ENCODE peak calls at places on chromosomes 13 and 19, in six cellular contexts. U is GM12891, N is H1, F is HepG2, A is K562, J is GM12878. C is an unnamed sample.

GRCh38 chr19:34253711-34254551 is 423 bp upstream of the GARRE1 start:
- DNase-seq in U (peak), N (peak), F (peak), A (peak), J (no peak), C (peak)

GRCh38 chr13:36950920-36951319 is 30.9 kb upstream of the SMAD9 start:
- DNase-seq in U (no peak), N (no peak), F (no peak), A (no peak), J (no peak), C (no peak)

GRCh38 chr19:6215701-6216235 is 64.0 kb downstream of the MLLT1 start:
- DNase-seq in U (peak), N (no peak), F (no peak), A (no peak), J (no peak), C (no peak)

GRCh38 chr13:113670541-113670940 is 3.5 kb downstream of the GRK1 start:
- DNase-seq in U (no peak), N (no peak), F (no peak), A (no peak), J (no peak), C (no peak)

GRCh38 chr13:25902946-25903345 is 148.9 kb downstream of the SHISA2 start:
- DNase-seq in U (no peak), N (no peak), F (no peak), A (no peak), J (peak), C (no peak)

GRCh38 chr19:10817291-10818038 is 18.5 kb downstream of the TMED1 start:
- DNase-seq in U (no peak), N (no peak), F (no peak), A (no peak), J (no peak), C (no peak)

GRCh38 chr13:99356216-99357089 is 49.3 kb upstream of the GPR183 start:
- DNase-seq in U (peak), N (peak), F (no peak), A (peak), J (peak), C (peak)

GRCh38 chr13:108342369-108343289 is 73.1 kb downstream of the TNFSF13B start:
- DNase-seq in U (no peak), N (no peak), F (peak), A (peak), J (peak), C (no peak)

GRCh38 chr19:45901912-45902650 is at the start of gene MYPOP:
- DNase-seq in U (no peak), N (no peak), F (no peak), A (no peak), J (no peak), C (no peak)

GRCh38 chr13:60155978-60156377 is 7.8 kb downstream of the DIAPH3 start:
- DNase-seq in U (no peak), N (no peak), F (no peak), A (no peak), J (no peak), C (no peak)

GRCh38 chr13:35531551-35531950 is 55.1 kb upstream of the MAB21L1 start:
- DNase-seq in U (no peak), N (no peak), F (no peak), A (no peak), J (no peak), C (no peak)

GRCh38 chr13:101845501-101846012 is 393.1 kb downstream of the ITGBL1 start:
- DNase-seq in U (no peak), N (no peak), F (peak), A (no peak), J (no peak), C (no peak)

GRCh38 chr13:24618219-24618955 is 61.8 kb upstream of the ATP12A start:
- DNase-seq in U (no peak), N (no peak), F (no peak), A (no peak), J (peak), C (no peak)

GRCh38 chr19:9806781-9807180 is 12.1 kb downstream of the FBXL12 start:
- DNase-seq in U (no peak), N (no peak), F (no peak), A (no peak), J (no peak), C (no peak)

GRCh38 chr13:52162279-52163101 is 3.1 kb upstream of the NEK3 start:
- DNase-seq in U (no peak), N (no peak), F (peak), A (peak), J (no peak), C (no peak)

GRCh38 chr13:82436099-82436585 is 1446.1 kb downstream of the SLITRK1 start:
- DNase-seq in U (no peak), N (no peak), F (no peak), A (no peak), J (no peak), C (no peak)

GRCh38 chr19:35753634-35754364 is 3.0 kb downstream of the HSPB6 start:
- DNase-seq in U (no peak), N (no peak), F (no peak), A (no peak), J (no peak), C (no peak)

GRCh38 chr13:79973533-79973963 is 367.4 kb downstream of the SPRY2 start:
- DNase-seq in U (no peak), N (no peak), F (no peak), A (peak), J (no peak), C (no peak)

GRCh38 chr19:38878575-38879399 is 712 bp upstream of the RINL start:
- DNase-seq in U (no peak), N (no peak), F (no peak), A (no peak), J (no peak), C (no peak)

GRCh38 chr13:94825507-94825906 is 113.2 kb upstream of the SOX21 start:
- DNase-seq in U (no peak), N (peak), F (no peak), A (no peak), J (no peak), C (no peak)

GRCh38 chr13:97946951-97947588 is 6.4 kb upstream of the IPO5 start:
- DNase-seq in U (no peak), N (no peak), F (no peak), A (no peak), J (no peak), C (no peak)

GRCh38 chr19:4733755-4734345 is 10.2 kb upstream of the DPP9 start:
- DNase-seq in U (no peak), N (no peak), F (no peak), A (no peak), J (no peak), C (no peak)

GRCh38 chr13:89239361-89240127 is 1568.4 kb downstream of the SLITRK5 start:
- DNase-seq in U (no peak), N (no peak), F (no peak), A (no peak), J (no peak), C (no peak)

GRCh38 chr13:25908390-25908789 is 143.4 kb downstream of the SHISA2 start:
- DNase-seq in U (no peak), N (no peak), F (no peak), A (no peak), J (no peak), C (no peak)

GRCh38 chr19:58569943-58570670 is 3.0 kb downstream of the MZF1 start:
- DNase-seq in U (no peak), N (no peak), F (no peak), A (no peak), J (no peak), C (no peak)

GRCh38 chr13:101390461-101390860 is 25.8 kb downstream of the NALCN start:
- DNase-seq in U (no peak), N (no peak), F (no peak), A (no peak), J (no peak), C (no peak)

GRCh38 chr19:46574533-46574932 is 26.6 kb upstream of the CALM3 start:
- DNase-seq in U (no peak), N (no peak), F (no peak), A (peak), J (no peak), C (no peak)

GRCh38 chr13:66689628-66690027 is 540.5 kb downstream of the PCDH9 start:
- DNase-seq in U (no peak), N (no peak), F (no peak), A (no peak), J (no peak), C (no peak)

GRCh38 chr19:16856091-16856490 is 26.9 kb downstream of the SIN3B start:
- DNase-seq in U (no peak), N (no peak), F (no peak), A (peak), J (no peak), C (no peak)

GRCh38 chr19:6610934-6611370 is 20.0 kb upstream of the CD70 start:
- DNase-seq in U (no peak), N (no peak), F (no peak), A (no peak), J (no peak), C (no peak)

GRCh38 chr19:32519023-32519422 is 62.0 kb upstream of the PDCD5 start:
- DNase-seq in U (no peak), N (no peak), F (no peak), A (no peak), J (no peak), C (no peak)

GRCh38 chr13:38421590-38422560 is 72.2 kb downstream of the UFM1 start:
- DNase-seq in U (no peak), N (no peak), F (no peak), A (no peak), J (no peak), C (no peak)

GRCh38 chr13:110868631-110869165 is 46.2 kb downstream of the ANKRD10 start:
- DNase-seq in U (no peak), N (peak), F (no peak), A (no peak), J (no peak), C (no peak)

GRCh38 chr13:75798353-75799245 is 162.5 kb downstream of the LMO7 start:
- DNase-seq in U (no peak), N (no peak), F (no peak), A (no peak), J (no peak), C (no peak)

GRCh38 chr13:99399623-99399974 is 92.4 kb upstream of the GPR183 start:
- DNase-seq in U (no peak), N (no peak), F (no peak), A (no peak), J (no peak), C (no peak)

GRCh38 chr13:109271991-109272454 is 514.4 kb downstream of the IRS2 start:
- DNase-seq in U (no peak), N (no peak), F (no peak), A (peak), J (no peak), C (no peak)

GRCh38 chr19:37885392-37885791 is 21.0 kb downstream of the WDR87 start:
- DNase-seq in U (no peak), N (no peak), F (no peak), A (no peak), J (no peak), C (no peak)

GRCh38 chr19:12985049-12985776 is 10.1 kb upstream of the NFIX start:
- DNase-seq in U (no peak), N (no peak), F (peak), A (peak), J (no peak), C (no peak)

GRCh38 chr19:54462072-54462712 is 1.4 kb downstream of the LENG9 start:
- DNase-seq in U (no peak), N (no peak), F (no peak), A (no peak), J (no peak), C (no peak)
- TF ChIP-seq POLR2A in U (peak), N (no peak), F (no peak), A (peak), J (peak), C (peak)

DNA sequence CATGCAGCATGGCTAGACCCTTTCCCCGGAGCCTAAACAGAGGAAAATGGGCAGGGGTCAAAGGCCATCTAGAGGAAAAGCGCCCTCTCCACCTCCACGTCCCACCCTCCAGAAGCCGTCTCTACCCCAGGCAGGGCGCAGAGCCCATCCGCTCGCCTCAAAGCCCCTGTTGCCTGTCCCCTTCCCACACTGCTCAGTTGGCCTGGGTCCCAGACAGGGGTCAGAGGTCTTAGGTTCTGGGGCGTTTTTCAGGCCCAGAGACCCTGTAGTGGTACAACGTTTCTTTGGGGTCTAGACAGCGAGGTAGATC is 285 bp downstream of the TMEM143 start:
- DNase-seq in U (no peak), N (no peak), F (no peak), A (no peak), J (no peak), C (no peak)
- TF ChIP-seq POLR2AphosphoS5 in U (no peak), N (no peak), F (no peak), A (no peak), J (no peak), C (no peak)

GRCh38 chr13:20370815-20371421 is 138.8 kb upstream of the GJB6 start:
- DNase-seq in U (no peak), N (no peak), F (no peak), A (no peak), J (no peak), C (no peak)
- TF ChIP-seq TAF1 in U (no peak), N (no peak), F (no peak), A (no peak), J (no peak), C (no peak)

DNA sequence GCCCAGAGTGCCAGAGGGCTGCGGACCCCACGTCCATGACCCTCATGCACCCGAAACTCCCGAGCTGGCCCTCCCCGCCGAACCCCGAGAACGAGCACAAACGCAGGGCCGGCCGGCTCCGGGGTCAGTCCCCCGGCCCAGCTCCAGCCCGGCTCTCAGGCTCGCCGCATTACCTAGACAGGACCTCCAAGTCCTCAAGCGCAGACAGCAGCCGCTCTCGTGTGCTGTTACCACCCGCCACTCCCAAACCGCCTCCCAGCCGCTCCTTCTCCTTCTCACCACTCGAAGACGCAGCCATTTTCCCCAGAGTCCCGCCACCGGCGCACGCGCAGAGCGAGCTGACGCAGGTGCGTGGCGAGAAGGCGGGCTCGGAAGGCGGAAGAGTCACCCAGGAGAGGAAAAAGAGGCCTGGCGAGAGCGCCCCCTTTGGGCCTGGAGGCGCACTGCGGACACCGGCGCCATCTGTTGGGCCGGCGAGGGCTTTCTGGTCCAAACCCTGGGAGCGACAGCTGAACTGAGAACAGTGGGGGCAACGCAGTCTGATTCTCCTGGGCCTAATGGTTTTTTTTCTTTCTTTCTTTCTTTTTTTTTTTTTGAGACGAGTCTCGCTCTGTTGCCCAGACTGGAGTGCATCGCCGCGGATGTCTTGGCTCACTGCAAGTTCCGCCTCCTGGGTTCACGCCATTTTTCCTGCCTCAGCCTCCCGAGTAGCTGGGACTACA is at the start of gene MED4:
- DNase-seq in U (peak), N (peak), F (peak), A (peak), J (peak), C (peak)
- TF ChIP-seq POLR2A in U (peak), N (peak), F (peak), A (peak), J (peak), C (peak)

GRCh38 chr19:1279782-1280341 is 4.5 kb downstream of the FAM174C start:
- DNase-seq in U (peak), N (peak), F (peak), A (peak), J (no peak), C (peak)
- TF ChIP-seq POLR2AphosphoS5 in U (no peak), N (peak), F (no peak), A (no peak), J (no peak), C (peak)